ENCODE peak calls at places on chromosomes 5 and 9, in five cellular contexts. L, S, M, B and O are unnamed samples.

GRCh38 chr5:32710859-32711692 is at the start of gene NPR3:
- DNase-seq in L (peak; percentile 68), S (no peak), M (peak; percentile 37), B (peak; percentile 51), O (no peak)

GRCh38 chr5:1521671-1522600 is 1.8 kb downstream of the LPCAT1 start:
- DNase-seq in L (no peak), S (peak; percentile 10), M (peak; percentile 21), B (peak; percentile 53), O (peak; percentile 48)

GRCh38 chr9:116482740-116483139 is 204.4 kb upstream of the TRIM32 start:
- DNase-seq in L (no peak), S (no peak), M (no peak), B (peak; percentile 47), O (no peak)

GRCh38 chr5:88831856-88832255 is 51.1 kb downstream of the MEF2C start:
- DNase-seq in L (no peak), S (no peak), M (no peak), B (no peak), O (no peak)

GRCh38 chr5:177519463-177520235 is 2.9 kb upstream of the DDX41 start:
- DNase-seq in L (no peak), S (no peak), M (no peak), B (no peak), O (no peak)

GRCh38 chr5:151592855-151593408 is 1.8 kb upstream of the FAT2 start:
- DNase-seq in L (no peak), S (peak; percentile 34), M (no peak), B (no peak), O (no peak)

GRCh38 chr5:173834070-173834771 is 53.9 kb upstream of the CPEB4 start:
- DNase-seq in L (no peak), S (no peak), M (no peak), B (no peak), O (no peak)

GRCh38 chr9:128243486-128244415 is 32.1 kb downstream of the GOLGA2 start:
- DNase-seq in L (no peak), S (no peak), M (no peak), B (no peak), O (no peak)

GRCh38 chr9:127570533-127571111 is 41.5 kb upstream of the STXBP1 start:
- DNase-seq in L (no peak), S (no peak), M (no peak), B (no peak), O (no peak)

GRCh38 chr5:82560546-82560945 is 282.4 kb upstream of the RPS23 start:
- DNase-seq in L (no peak), S (no peak), M (no peak), B (no peak), O (no peak)

GRCh38 chr5:3075309-3075708 is 323.8 kb upstream of the IRX2 start:
- DNase-seq in L (no peak), S (no peak), M (no peak), B (no peak), O (no peak)

GRCh38 chr5:60550311-60550710 is 149.7 kb downstream of the DEPDC1B start:
- DNase-seq in L (no peak), S (no peak), M (no peak), B (no peak), O (no peak)

GRCh38 chr9:79224672-79225433 is 346.9 kb upstream of the TLE4 start:
- DNase-seq in L (peak; percentile 36), S (no peak), M (no peak), B (no peak), O (no peak)

GRCh38 chr5:177985430-177986040 is 10.5 kb downstream of the PROP1 start:
- DNase-seq in L (no peak), S (no peak), M (no peak), B (no peak), O (no peak)

GRCh38 chr9:12934515-12935301 is 159.9 kb downstream of the LURAP1L start:
- DNase-seq in L (no peak), S (no peak), M (no peak), B (no peak), O (no peak)

GRCh38 chr5:33336911-33337620 is 103.7 kb upstream of the TARS1 start:
- DNase-seq in L (no peak), S (no peak), M (no peak), B (no peak), O (no peak)

GRCh38 chr9:79257671-79258410 is 313.9 kb upstream of the TLE4 start:
- DNase-seq in L (no peak), S (no peak), M (no peak), B (no peak), O (no peak)

GRCh38 chr5:179257190-179257741 is 88.0 kb downstream of the ADAMTS2 start:
- DNase-seq in L (no peak), S (no peak), M (peak; percentile 27), B (no peak), O (peak; percentile 47)

GRCh38 chr5:172311026-172311425 is 27.5 kb upstream of the UBTD2 start:
- DNase-seq in L (no peak), S (no peak), M (no peak), B (no peak), O (no peak)

GRCh38 chr5:75510836-75511434 is 494 bp downstream of the CERT1 start:
- DNase-seq in L (peak; percentile 31), S (no peak), M (peak; percentile 60), B (peak; percentile 68), O (peak; percentile 56)

GRCh38 chr9:134391319-134392231 is 65.3 kb downstream of the RXRA start:
- DNase-seq in L (no peak), S (no peak), M (no peak), B (no peak), O (no peak)

GRCh38 chr9:111959960-111960359 is 63.3 kb downstream of the UGCG start:
- DNase-seq in L (peak; percentile 45), S (no peak), M (no peak), B (no peak), O (no peak)

GRCh38 chr5:10503321-10503720 is 60.5 kb upstream of the ANKRD33B start:
- DNase-seq in L (no peak), S (no peak), M (no peak), B (no peak), O (no peak)

GRCh38 chr5:71880531-71880930 is 161.5 kb downstream of the CARTPT start:
- DNase-seq in L (no peak), S (no peak), M (no peak), B (no peak), O (no peak)

GRCh38 chr9:4886698-4887097 is 94.0 kb downstream of the RCL1 start:
- DNase-seq in L (no peak), S (no peak), M (no peak), B (no peak), O (no peak)

GRCh38 chr5:87572611-87573010 is 159.9 kb upstream of the CCNH start:
- DNase-seq in L (no peak), S (no peak), M (no peak), B (no peak), O (no peak)

GRCh38 chr5:89869346-89869745 is 540.2 kb downstream of the CETN3 start:
- DNase-seq in L (no peak), S (no peak), M (no peak), B (no peak), O (no peak)

GRCh38 chr9:4061717-4062116 is 238.2 kb downstream of the GLIS3 start:
- DNase-seq in L (no peak), S (no peak), M (no peak), B (no peak), O (no peak)

GRCh38 chr9:76610009-76610352 is 151.0 kb downstream of the GCNT1 start:
- DNase-seq in L (no peak), S (peak; percentile 62), M (peak; percentile 62), B (no peak), O (no peak)

GRCh38 chr9:37383393-37383792 is 39.1 kb upstream of the GRHPR start:
- DNase-seq in L (no peak), S (no peak), M (no peak), B (no peak), O (no peak)
- TF ChIP-seq CTCF in L (no peak), S (no peak), M (no peak), B (no peak), O (no peak)

DNA sequence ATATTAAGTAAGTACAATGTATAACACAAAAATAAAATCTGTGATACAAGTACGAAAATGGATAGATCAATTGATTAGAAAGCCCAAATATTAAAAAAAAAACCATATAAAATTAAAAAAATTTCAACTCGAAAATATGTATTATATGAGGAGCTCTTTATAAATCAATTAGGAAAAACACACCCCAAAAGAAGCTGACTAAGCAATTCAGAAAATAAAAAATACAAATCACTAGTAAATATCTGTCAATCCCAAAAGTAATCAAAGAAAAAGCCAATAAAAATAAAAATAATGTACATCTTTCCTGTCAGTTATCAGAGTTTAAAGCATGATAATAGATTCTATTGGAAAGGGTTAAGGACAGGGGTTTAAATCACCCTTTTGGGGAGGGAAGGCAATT is 10.2 kb upstream of the ACSL6 start:
- DNase-seq in L (no peak), S (no peak), M (no peak), B (no peak), O (no peak)
- H3K4me1 ChIP-seq in L (no peaks in the 10 kb centered on the region), S (no peaks in the 10 kb centered on the region), M (no peaks in the 10 kb centered on the region), B (no peaks in the 10 kb centered on the region), O (no peaks in the 10 kb centered on the region)

GRCh38 chr9:85432599-85432998 is 309.2 kb downstream of the AGTPBP1 start:
- DNase-seq in L (no peak), S (no peak), M (no peak), B (no peak), O (no peak)

GRCh38 chr9:85427749-85428148 is 314.0 kb downstream of the AGTPBP1 start:
- DNase-seq in L (no peak), S (no peak), M (no peak), B (no peak), O (no peak)

GRCh38 chr9:85430659-85431370 is 310.9 kb downstream of the AGTPBP1 start:
- DNase-seq in L (no peak), S (no peak), M (no peak), B (no peak), O (no peak)

GRCh38 chr9:85431396-85432102 is 310.2 kb downstream of the AGTPBP1 start:
- DNase-seq in L (no peak), S (no peak), M (no peak), B (no peak), O (no peak)

DNA sequence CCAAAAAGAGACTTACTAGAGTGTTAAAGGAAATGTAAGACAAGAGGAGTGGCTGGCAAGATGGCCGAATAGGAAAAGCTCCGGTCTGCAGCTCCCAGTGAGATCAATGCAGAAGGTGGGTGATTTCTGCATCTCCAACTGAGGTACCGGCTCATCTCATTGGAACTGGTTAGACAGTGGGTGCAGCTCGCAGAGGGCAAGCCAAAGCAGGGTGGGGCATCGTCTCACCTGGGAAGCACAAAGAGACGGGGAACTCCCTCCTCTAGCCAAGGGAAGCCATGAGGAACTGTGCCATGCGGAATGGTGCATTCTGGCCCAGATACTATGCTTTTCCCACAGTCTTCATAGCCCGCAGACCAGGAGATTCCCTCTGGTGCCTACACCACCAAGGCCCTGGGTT is 308.7 kb downstream of the AGTPBP1 start:
- DNase-seq in L (no peak), S (no peak), M (no peak), B (no peak), O (no peak)
- TF ChIP-seq POLR2A in L (no peak), S (no peak), M (no peak), B (no peak), O (no peak)

DNA sequence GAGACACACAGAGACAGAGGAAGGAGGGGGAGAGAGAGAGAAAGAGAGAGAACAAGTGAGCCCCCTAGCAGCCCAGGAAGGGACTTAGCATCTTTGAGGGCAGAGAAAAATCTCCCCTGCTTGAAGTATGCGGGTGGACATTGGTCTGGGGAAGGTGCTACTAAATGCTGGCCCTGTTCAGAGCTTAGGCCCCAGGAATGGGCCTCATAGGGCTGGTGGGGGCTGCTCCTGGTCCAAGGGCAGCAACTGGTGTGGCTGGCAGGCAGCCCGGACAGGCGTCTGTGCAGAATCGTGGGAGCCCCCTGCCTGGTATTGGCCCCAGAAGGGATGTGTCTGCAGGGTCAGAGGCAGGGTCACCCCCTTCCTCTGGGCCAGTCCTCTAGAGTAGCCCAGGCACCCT is 47.8 kb upstream of the SUSD3 start:
- DNase-seq in L (no peak), S (no peak), M (peak; percentile 9), B (no peak), O (no peak)
- TF ChIP-seq CTCF in L (no peak), S (no peak), M (no peak), B (no peak), O (no peak)